ENCODE peak calls at places on chromosomes 3 and 15, in eight cellular contexts. I, K, H, B, D, Y, V and S are unnamed samples.
A peak's percentile ranks its signal among the peaks of the same experiment; 100 is the strongest.

GRCh38 chr3:134810052-134810435 is 15.0 kb downstream of the EPHB1 start:
- DNase-seq in K (no peak), V (no peak), Y (no peak), H (no peak), B (no peak), D (no peak), I (no peak), S (no peak)

GRCh38 chr3:101518421-101518871 is 5.4 kb upstream of the SENP7 start:
- DNase-seq in I (no peak), Y (peak; percentile 79), K (no peak), V (peak; percentile 87), H (no peak), B (no peak), D (no peak), S (no peak)

GRCh38 chr3:18868911-18869689 is 279.2 kb upstream of the KCNH8 start:
- DNase-seq in K (no peak), I (no peak), H (no peak), D (no peak), B (no peak), Y (no peak), V (peak; percentile 36), S (no peak)

GRCh38 chr3:71254658-71255057 is 328.9 kb downstream of the FOXP1 start:
- DNase-seq in B (no peak), I (no peak), D (no peak), K (no peak), V (no peak), H (no peak), Y (no peak), S (no peak)

GRCh38 chr3:159947220-159947619 is 41.4 kb upstream of the IL12A start:
- DNase-seq in I (no peak), B (no peak), V (no peak), H (no peak), Y (no peak), D (no peak), K (no peak), S (no peak)

GRCh38 chr3:141877911-141878310 is 1.5 kb downstream of the ATP1B3 start:
- DNase-seq in V (peak; percentile 36), D (no peak), K (no peak), B (no peak), I (no peak), Y (peak; percentile 43), H (no peak), S (no peak)

GRCh38 chr3:11778248-11778647 is 68.4 kb downstream of the TAMM41 start:
- DNase-seq in V (no peak), B (no peak), D (no peak), I (no peak), K (no peak), H (no peak), Y (no peak), S (no peak)

GRCh38 chr3:163924600-163924999 is 1153.7 kb downstream of the SI start:
- DNase-seq in I (no peak), B (no peak), K (no peak), D (no peak), H (peak; percentile 25), V (no peak), Y (no peak), S (no peak)

GRCh38 chr3:153414972-153415371 is 252.9 kb downstream of the RAP2B start:
- DNase-seq in B (no peak), D (no peak), Y (no peak), H (no peak), I (no peak), K (no peak), V (no peak), S (no peak)

GRCh38 chr15:95495033-95495541 is 835.4 kb upstream of the NR2F2 start:
- DNase-seq in I (no peak), B (peak; percentile 37), V (no peak), Y (no peak), H (peak; percentile 35), D (no peak), K (peak; percentile 77), S (no peak)

GRCh38 chr3:114362815-114363214 is 69.0 kb downstream of the TIGIT start:
- DNase-seq in I (no peak), V (peak; percentile 37), B (no peak), H (no peak), Y (no peak), K (no peak), D (peak; percentile 25), S (no peak)

GRCh38 chr3:39143051-39143885 is 10.1 kb downstream of the CSRNP1 start:
- DNase-seq in Y (no peak), D (no peak), V (no peak), I (no peak), H (no peak), K (no peak), B (no peak), S (no peak)

GRCh38 chr15:37015025-37015424 is 85.3 kb downstream of the MEIS2 start:
- DNase-seq in H (no peak), V (no peak), Y (no peak), D (peak; percentile 19), K (no peak), B (no peak), I (no peak), S (no peak)

GRCh38 chr3:64187065-64187959 is 38.0 kb downstream of the PRICKLE2 start:
- DNase-seq in I (no peak), D (peak; percentile 14), H (peak; percentile 40), K (peak; percentile 84), Y (peak; percentile 68), B (peak; percentile 88), V (peak; percentile 74), S (peak; percentile 94)

GRCh38 chr15:78538358-78538757 is 1.9 kb upstream of the PSMA4 start:
- DNase-seq in B (no peak), H (no peak), D (no peak), Y (no peak), K (no peak), V (no peak), I (no peak), S (no peak)
- H3K27ac ChIP-seq in B (no peak overlapping the region), H (no peak overlapping the region), D (peak overlapping the region; percentile 87), Y (no peak overlapping the region), K (no peak overlapping the region), V (no peak overlapping the region), I (no peak overlapping the region), S (no peak overlapping the region)

GRCh38 chr3:13901935-13902584 is 22.2 kb upstream of the WNT7A start:
- DNase-seq in D (no peak), B (no peak), V (no peak), H (no peak), K (no peak), Y (no peak), I (no peak), S (no peak)

DNA sequence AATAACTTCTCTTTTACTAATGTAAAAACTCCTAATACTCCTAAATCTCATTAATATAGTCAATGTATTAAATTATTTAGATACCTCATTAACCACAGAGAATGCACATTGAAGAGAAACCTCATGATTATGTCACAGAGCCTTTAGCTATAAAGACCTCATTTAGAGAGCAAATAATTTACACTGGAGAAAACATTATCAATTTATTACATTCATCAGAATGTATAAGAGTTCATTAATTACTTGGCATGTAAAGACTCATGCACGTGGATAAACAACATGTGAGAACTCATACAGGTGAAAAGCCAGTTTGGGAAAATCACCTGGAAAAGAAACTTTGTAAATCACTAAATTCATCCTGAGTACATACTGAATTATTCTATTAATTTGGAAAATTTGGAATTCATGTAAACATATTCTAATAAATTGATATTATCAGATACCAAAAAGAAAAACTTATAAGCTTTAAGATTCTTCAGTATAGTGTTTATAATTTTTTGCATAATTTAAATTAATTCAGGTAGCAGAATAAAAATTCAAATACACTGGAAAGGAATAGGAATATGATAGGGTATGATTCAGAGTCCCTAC is 22.9 kb upstream of the WNT7A start:
- DNase-seq in V (no peak), H (no peak), I (no peak), D (no peak), K (no peak), B (no peak), Y (no peak), S (no peak)
- H3K9me3 ChIP-seq in V (peaks cover 61% of the 10 kb centered on the region), H (peaks cover 73% of the 10 kb centered on the region), I (peaks cover 72% of the 10 kb centered on the region), D (peaks cover 5% of the 10 kb centered on the region), K (peaks cover 11% of the 10 kb centered on the region), B (no peaks in the 10 kb centered on the region), Y (peaks cover 43% of the 10 kb centered on the region), S (no peaks in the 10 kb centered on the region)

DNA sequence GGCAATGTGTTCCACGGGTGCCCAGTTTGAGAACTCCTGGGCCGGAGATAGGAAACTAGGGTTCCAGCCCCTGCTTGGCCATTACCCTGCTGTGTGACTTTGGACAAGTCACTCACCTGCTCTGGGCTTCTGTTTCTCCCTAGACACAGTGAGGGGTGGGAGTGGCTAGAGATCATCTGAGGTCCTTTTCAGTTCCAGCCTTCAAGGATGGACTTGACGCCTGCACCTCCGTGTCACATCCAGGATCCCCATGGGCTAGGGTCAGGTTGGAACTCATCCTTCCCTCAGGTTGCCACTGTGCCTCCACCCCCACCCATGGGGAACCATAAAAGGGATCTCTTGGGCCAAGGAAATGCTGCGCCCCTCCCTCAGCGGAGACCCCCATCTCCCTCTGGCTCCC is 177.5 kb downstream of the SMAD6 start:
- DNase-seq in V (no peak), D (no peak), I (no peak), Y (no peak), H (no peak), K (no peak), B (no peak), S (no peak)
- H3K4me1 ChIP-seq in V (peaks cover 24% of the 10 kb centered on the region), D (peaks cover 11% of the 10 kb centered on the region), I (peaks cover 68% of the 10 kb centered on the region), Y (peaks cover 23% of the 10 kb centered on the region), H (peaks cover 44% of the 10 kb centered on the region), K (no peaks in the 10 kb centered on the region), B (peaks cover 5% of the 10 kb centered on the region), S (peaks cover 35% of the 10 kb centered on the region)

GRCh38 chr3:53254190-53254809 is 1.5 kb downstream of the TKT start:
- DNase-seq in B (no peak), I (no peak), H (no peak), D (peak; percentile 30), V (peak; percentile 38), Y (no peak), K (no peak), S (no peak)

GRCh38 chr3:53250881-53251605 is 4.8 kb downstream of the TKT start:
- DNase-seq in V (no peak), B (no peak), Y (no peak), H (no peak), I (no peak), D (no peak), K (no peak), S (no peak)

GRCh38 chr3:53253707-53254106 is 2.1 kb downstream of the TKT start:
- DNase-seq in Y (no peak), B (no peak), I (no peak), K (no peak), H (no peak), V (no peak), D (no peak), S (no peak)

GRCh38 chr3:53250453-53250852 is 5.4 kb downstream of the TKT start:
- DNase-seq in I (no peak), V (no peak), D (no peak), B (no peak), Y (no peak), K (no peak), H (no peak), S (no peak)

DNA sequence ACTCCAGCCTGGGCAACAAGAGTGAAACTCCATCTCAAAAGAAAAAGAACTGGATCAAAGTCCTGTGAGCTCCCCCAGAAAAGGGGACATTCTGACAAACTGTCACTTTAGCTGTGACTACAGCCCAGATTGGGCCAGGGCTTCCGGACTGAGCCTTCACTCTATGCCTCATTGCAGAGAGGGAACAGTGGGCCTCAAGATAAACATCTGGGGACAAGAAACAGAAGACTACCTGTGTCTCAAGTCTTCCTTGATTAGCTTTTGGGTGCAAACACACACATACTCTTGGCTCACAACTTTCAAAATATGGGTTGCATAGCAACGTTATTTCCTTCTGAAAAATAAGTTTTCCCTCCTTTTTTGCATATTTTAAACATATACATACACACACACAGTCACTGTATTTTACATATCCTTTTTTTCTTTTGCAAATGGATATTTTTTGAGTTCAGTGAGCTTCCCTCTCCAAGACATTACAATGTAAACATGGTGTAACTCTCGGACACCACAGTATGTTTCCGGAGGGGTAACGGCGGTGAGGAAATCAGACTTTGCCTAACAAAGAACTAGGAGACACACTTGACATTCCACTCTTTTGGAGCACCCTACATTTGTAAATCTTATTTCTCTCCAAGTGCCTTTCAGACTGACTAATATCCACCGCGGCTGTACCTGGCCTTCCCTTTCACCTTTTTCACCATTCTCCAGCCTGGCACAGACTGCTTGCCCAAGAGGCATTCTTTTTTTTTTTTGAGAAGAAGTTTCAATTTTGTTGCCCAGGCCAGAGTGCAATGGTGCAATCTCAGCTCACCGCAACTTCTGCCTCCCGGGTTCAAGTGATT is 3.5 kb downstream of the TKT start:
- DNase-seq in I (no peak), H (no peak), D (no peak), Y (peak; percentile 76), K (no peak), V (no peak), B (no peak), S (no peak)
- H3K27ac ChIP-seq in I (peak overlapping the region; percentile 15), H (peak overlapping the region; percentile 69), D (no peak overlapping the region), Y (peak overlapping the region; percentile 76), K (no peak overlapping the region), V (no peak overlapping the region), B (no peak overlapping the region), S (no peak overlapping the region)